ENCODE peak calls at places on chromosomes 3 and 15, in four cellular contexts. U is upper lobe of left lung, C is epithelial cell of proximal tubule, V is iPS DF 6.9. Y is an unnamed sample.

GRCh38 chr15:27686376-27686775 is 412.7 kb downstream of the OCA2 start:
- DNase-seq in U (no peak), C (no peak), V (no peak), Y (no peak)

GRCh38 chr3:118863731-118864322 is 170.8 kb downstream of the IGSF11 start:
- DNase-seq in U (no peak), C (no peak), V (no peak), Y (no peak)

GRCh38 chr15:60830479-60830878 is 351.5 kb upstream of the ICE2 start:
- DNase-seq in U (no peak), C (no peak), V (no peak), Y (no peak)

GRCh38 chr3:127746400-127747057 is 73.8 kb downstream of the ABTB1 start:
- DNase-seq in U (peak; percentile 64), C (no peak), V (no peak), Y (peak; percentile 42)

GRCh38 chr3:86993704-86994103 is 2.8 kb upstream of the VGLL3 start:
- DNase-seq in U (no peak), C (no peak), V (no peak), Y (no peak)

GRCh38 chr3:105062853-105063252 is 303.9 kb upstream of the ALCAM start:
- DNase-seq in U (no peak), C (no peak), V (no peak), Y (no peak)

GRCh38 chr3:100761211-100761921 is 52.1 kb downstream of the TFG start:
- DNase-seq in U (no peak), C (no peak), V (no peak), Y (no peak)

GRCh38 chr15:58546635-58547627 is 115.1 kb downstream of the LIPC start:
- DNase-seq in U (no peak), C (peak; percentile 94), V (no peak), Y (peak; percentile 73)

GRCh38 chr3:114418724-114419543 is 125.1 kb downstream of the TIGIT start:
- DNase-seq in U (no peak), C (peak; percentile 61), V (peak; percentile 29), Y (no peak)

GRCh38 chr3:138875754-138876664 is 41.3 kb upstream of the PIK3CB start:
- DNase-seq in U (no peak), C (no peak), V (no peak), Y (no peak)

GRCh38 chr3:126850370-126851085 is 132.4 kb upstream of the PLXNA1 start:
- DNase-seq in U (peak; percentile 37), C (peak; percentile 63), V (peak; percentile 82), Y (no peak)

GRCh38 chr15:36315649-36316048 is 263.8 kb upstream of the CDIN1 start:
- DNase-seq in U (no peak), C (no peak), V (no peak), Y (no peak)

GRCh38 chr15:86355798-86356197 is 276.1 kb downstream of the AGBL1 start:
- DNase-seq in U (no peak), C (no peak), V (no peak), Y (no peak)

GRCh38 chr15:62835351-62835750 is 207.2 kb upstream of the TPM1 start:
- DNase-seq in U (peak; percentile 58), C (no peak), V (no peak), Y (peak; percentile 16)

GRCh38 chr3:26004205-26004604 is 214.3 kb downstream of the OXSM start:
- DNase-seq in U (no peak), C (no peak), V (no peak), Y (no peak)
- H3K4me3 ChIP-seq in U (no peak overlapping the region), C (no peak overlapping the region), V (no peak overlapping the region), Y (no peak overlapping the region)

GRCh38 chr3:31240013-31240412 is 292.7 kb upstream of the STT3B start:
- DNase-seq in U (no peak), C (no peak), V (no peak), Y (no peak)

GRCh38 chr3:31242026-31242455 is 290.7 kb upstream of the STT3B start:
- DNase-seq in U (no peak), C (no peak), V (no peak), Y (no peak)

GRCh38 chr3:31241533-31241932 is 291.2 kb upstream of the STT3B start:
- DNase-seq in U (no peak), C (no peak), V (no peak), Y (no peak)

GRCh38 chr3:31240894-31241293 is 291.8 kb upstream of the STT3B start:
- DNase-seq in U (no peak), C (no peak), V (no peak), Y (no peak)

GRCh38 chr3:31240466-31240865 is 292.3 kb upstream of the STT3B start:
- DNase-seq in U (no peak), C (no peak), V (no peak), Y (no peak)
- H3K4me3 ChIP-seq in U (no peak overlapping the region), C (no peak overlapping the region), V (no peak overlapping the region), Y (no peak overlapping the region)

GRCh38 chr3:52268036-52268435 is 10.4 kb downstream of the WDR82 start:
- DNase-seq in U (no peak), C (no peak), V (no peak), Y (no peak)

GRCh38 chr3:52272831-52273230 is 5.6 kb downstream of the WDR82 start:
- DNase-seq in U (no peak), C (no peak), V (no peak), Y (no peak)

GRCh38 chr3:52265387-52265786 is 13.1 kb downstream of the WDR82 start:
- DNase-seq in U (no peak), C (no peak), V (no peak), Y (no peak)

DNA sequence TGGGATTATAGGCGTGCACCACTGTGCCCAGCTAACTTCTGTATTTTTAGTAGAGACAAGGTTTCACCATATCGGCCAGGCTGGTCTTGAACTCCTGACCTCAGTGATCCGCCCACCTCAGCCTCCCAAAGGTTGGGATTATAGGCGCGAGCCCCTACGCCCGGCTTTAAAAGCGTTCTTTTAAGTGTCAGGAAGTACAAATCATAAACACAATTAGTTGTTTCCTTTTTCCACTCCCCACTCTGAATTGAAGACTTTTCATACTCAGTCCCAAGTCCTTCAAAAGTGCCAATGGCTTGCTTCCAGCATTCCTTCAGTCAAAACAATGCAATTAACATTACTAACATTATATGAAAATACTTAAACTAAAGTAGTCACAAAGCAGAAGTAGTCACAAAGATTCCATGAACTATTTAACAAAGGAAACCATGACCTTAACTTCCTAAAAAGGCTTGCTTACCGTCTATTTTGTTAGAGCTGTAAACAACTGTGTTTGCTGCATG is 8.1 kb downstream of the WDR82 start:
- DNase-seq in U (no peak), C (no peak), V (no peak), Y (no peak)
- H3K4me3 ChIP-seq in U (no peak overlapping the region), C (no peak overlapping the region), V (no peak overlapping the region), Y (no peak overlapping the region)

DNA sequence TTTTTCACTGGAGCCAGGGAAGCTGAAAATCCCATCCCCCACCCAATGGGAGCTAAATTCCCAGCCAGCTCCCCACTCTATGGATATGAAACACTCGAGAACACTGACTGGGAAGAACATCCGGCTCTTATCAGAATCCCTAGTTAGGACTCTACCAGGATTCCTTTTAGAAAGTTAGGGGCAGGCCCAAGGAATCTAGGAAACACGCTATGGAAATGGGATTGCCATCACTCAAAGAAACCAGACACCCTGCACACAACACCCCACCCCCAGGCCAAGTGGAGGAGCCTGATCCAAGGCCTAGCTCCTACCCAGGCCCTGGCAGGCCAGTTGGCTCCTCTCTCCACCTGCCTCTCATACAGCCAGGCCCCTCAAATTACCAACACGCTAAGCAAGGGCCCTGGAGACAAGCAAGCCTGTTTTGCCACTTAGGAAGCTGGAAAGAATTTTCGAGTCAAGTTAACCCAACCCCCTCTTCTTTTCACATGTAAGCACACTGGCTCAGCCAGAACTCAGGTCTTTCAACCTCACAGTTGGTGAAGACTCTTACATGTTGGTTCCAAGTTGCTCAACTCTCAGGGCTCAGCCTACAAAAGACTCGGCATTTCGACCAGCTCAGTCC is 75.5 kb downstream of the RBPMS2 start:
- DNase-seq in U (peak; percentile 82), C (no peak), V (no peak), Y (peak; percentile 85)
- H3K4me3 ChIP-seq in U (no peak overlapping the region), C (no peak overlapping the region), V (peak overlapping the region; percentile 16), Y (peak overlapping the region; percentile 43)

GRCh38 chr3:46876313-46877300 is 914 bp upstream of the PTH1R start:
- DNase-seq in U (no peak), C (no peak), V (no peak), Y (no peak)
- H3K4me3 ChIP-seq in U (no peak overlapping the region), C (no peak overlapping the region), V (no peak overlapping the region), Y (no peak overlapping the region)

DNA sequence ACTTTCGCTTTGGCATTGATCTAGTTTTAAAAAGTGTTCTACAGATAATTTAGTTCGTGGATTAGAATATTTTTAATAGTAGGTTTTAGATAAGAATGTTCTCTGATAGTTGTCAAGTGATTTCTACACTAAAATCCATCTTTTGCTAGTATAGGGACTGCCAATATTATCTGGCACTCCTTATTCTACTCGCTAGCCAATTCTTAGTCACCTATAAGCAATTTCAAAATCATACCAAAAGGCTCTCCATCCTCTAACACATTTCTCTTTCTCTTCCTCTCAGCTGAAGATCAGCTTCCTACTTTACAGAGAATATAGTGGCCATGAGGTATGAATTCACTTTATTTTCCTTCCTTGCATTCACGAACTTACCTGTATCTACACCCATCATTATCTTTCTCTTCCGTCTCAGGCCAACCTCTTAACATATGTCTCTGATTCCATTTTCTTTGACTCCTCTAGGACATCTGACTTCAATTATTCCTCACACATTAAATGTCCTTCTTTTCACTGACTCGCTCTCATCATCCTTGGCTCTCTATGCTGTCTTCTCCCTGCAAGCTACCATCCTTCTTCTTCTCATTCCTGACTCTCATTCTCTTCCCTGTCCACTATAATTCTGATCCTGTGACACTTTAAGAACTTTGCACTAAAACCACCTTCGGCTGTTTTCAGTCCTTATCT is 35.5 kb downstream of the C3orf80 start:
- DNase-seq in U (no peak), C (no peak), V (no peak), Y (no peak)
- H3K4me3 ChIP-seq in U (no peak overlapping the region), C (no peak overlapping the region), V (no peak overlapping the region), Y (no peak overlapping the region)

GRCh38 chr3:187183210-187183862 is 13.9 kb upstream of the RTP1 start:
- DNase-seq in U (no peak), C (no peak), V (no peak), Y (no peak)
- H3K4me3 ChIP-seq in U (no peak overlapping the region), C (no peak overlapping the region), V (no peak overlapping the region), Y (no peak overlapping the region)

GRCh38 chr3:13282986-13283876 is 136.9 kb downstream of the NUP210 start:
- DNase-seq in U (no peak), C (no peak), V (no peak), Y (no peak)
- H3K4me3 ChIP-seq in U (peak overlapping the region; percentile 45), C (peak overlapping the region; percentile 50), V (peak overlapping the region; percentile 39), Y (peak overlapping the region; percentile 40)

GRCh38 chr3:103393395-103394186 is 958.8 kb downstream of the ZPLD1 start:
- DNase-seq in U (no peak), C (no peak), V (no peak), Y (no peak)
- H3K4me3 ChIP-seq in U (no peak overlapping the region), C (no peak overlapping the region), V (no peak overlapping the region), Y (no peak overlapping the region)

DNA sequence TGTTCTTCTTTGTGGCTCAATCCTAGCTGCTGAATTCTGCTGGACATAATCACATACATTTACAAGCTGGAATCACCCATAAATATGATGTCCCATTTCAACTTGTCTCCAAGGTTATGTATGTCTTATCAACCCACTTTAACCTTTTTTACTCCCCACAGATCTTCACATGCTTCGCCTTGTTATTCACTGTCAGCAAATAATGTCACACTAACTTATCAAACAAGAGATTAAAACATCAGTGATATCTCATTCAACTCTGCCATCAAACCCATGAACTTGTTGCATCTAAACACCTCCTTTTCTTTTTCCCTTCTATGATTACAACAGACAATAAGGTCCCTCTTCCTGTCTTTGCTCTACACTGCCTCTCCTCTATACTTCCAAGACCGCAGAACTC is 240.7 kb downstream of the TBC1D5 start:
- DNase-seq in U (no peak), C (no peak), V (no peak), Y (no peak)
- H3K4me3 ChIP-seq in U (no peak overlapping the region), C (no peak overlapping the region), V (no peak overlapping the region), Y (no peak overlapping the region)

Y was measured in gastrocnemius medialis.